ENCODE peak calls at places on chromosomes 2 and 18, in seven cellular contexts. One of them, this sample, is unnamed.

GRCh38 chr2:171855401-171855800 is 38.6 kb downstream of the SLC25A12 start:
- DNase-seq in HL-60: no peak
- DNase-seq in psoas muscle: no peak
- DNase-seq in body of pancreas: no peak
- DNase-seq in fibroblast of lung: peak
- DNase-seq in thoracic aorta: no peak
- DNase-seq in kidney: no peak
- DNase-seq in this sample: no peak

GRCh38 chr2:174827371-174828369 is 63.4 kb upstream of the CHRNA1 start:
- DNase-seq in fibroblast of lung: peak
- DNase-seq in kidney: no peak
- DNase-seq in body of pancreas: no peak
- DNase-seq in HL-60: no peak
- DNase-seq in thoracic aorta: no peak
- DNase-seq in psoas muscle: no peak
- DNase-seq in this sample: no peak

GRCh38 chr2:56656826-56657225 is 473.0 kb downstream of the CCDC85A start:
- DNase-seq in fibroblast of lung: no peak
- DNase-seq in thoracic aorta: no peak
- DNase-seq in body of pancreas: no peak
- DNase-seq in HL-60: no peak
- DNase-seq in psoas muscle: no peak
- DNase-seq in kidney: no peak
- DNase-seq in this sample: no peak

GRCh38 chr2:20050104-20050711 is 1.2 kb downstream of the LAPTM4A start:
- DNase-seq in HL-60: peak
- DNase-seq in fibroblast of lung: peak
- DNase-seq in kidney: no peak
- DNase-seq in thoracic aorta: no peak
- DNase-seq in body of pancreas: no peak
- DNase-seq in psoas muscle: no peak
- DNase-seq in this sample: peak

GRCh38 chr2:199460101-199460671 is 2.4 kb upstream of the SATB2 start:
- DNase-seq in psoas muscle: no peak
- DNase-seq in kidney: no peak
- DNase-seq in body of pancreas: no peak
- DNase-seq in fibroblast of lung: peak
- DNase-seq in HL-60: peak
- DNase-seq in thoracic aorta: no peak
- DNase-seq in this sample: no peak

GRCh38 chr2:122203523-122203922 is 448.1 kb downstream of the TSN start:
- DNase-seq in HL-60: no peak
- DNase-seq in fibroblast of lung: peak
- DNase-seq in body of pancreas: no peak
- DNase-seq in thoracic aorta: no peak
- DNase-seq in psoas muscle: no peak
- DNase-seq in kidney: no peak
- DNase-seq in this sample: no peak

GRCh38 chr2:55968931-55969330 is 45.3 kb upstream of the EFEMP1 start:
- DNase-seq in psoas muscle: no peak
- DNase-seq in thoracic aorta: no peak
- DNase-seq in kidney: no peak
- DNase-seq in body of pancreas: no peak
- DNase-seq in HL-60: no peak
- DNase-seq in fibroblast of lung: no peak
- DNase-seq in this sample: no peak

GRCh38 chr2:143575340-143575739 is 446.1 kb downstream of the ARHGAP15 start:
- DNase-seq in HL-60: no peak
- DNase-seq in psoas muscle: no peak
- DNase-seq in fibroblast of lung: peak
- DNase-seq in body of pancreas: no peak
- DNase-seq in thoracic aorta: no peak
- DNase-seq in kidney: no peak
- DNase-seq in this sample: no peak

GRCh38 chr2:112182581-112183034 is 44.4 kb downstream of the FBLN7 start:
- DNase-seq in HL-60: no peak
- DNase-seq in psoas muscle: no peak
- DNase-seq in kidney: no peak
- DNase-seq in thoracic aorta: no peak
- DNase-seq in body of pancreas: no peak
- DNase-seq in fibroblast of lung: no peak
- DNase-seq in this sample: no peak

GRCh38 chr2:145587922-145588321 is 1068.0 kb upstream of the ZEB2 start:
- DNase-seq in HL-60: no peak
- DNase-seq in fibroblast of lung: no peak
- DNase-seq in thoracic aorta: no peak
- DNase-seq in kidney: no peak
- DNase-seq in psoas muscle: no peak
- DNase-seq in body of pancreas: no peak
- DNase-seq in this sample: no peak

GRCh38 chr18:9653390-9653789 is 39.0 kb upstream of the PPP4R1 start:
- DNase-seq in kidney: peak
- DNase-seq in thoracic aorta: peak
- DNase-seq in fibroblast of lung: peak
- DNase-seq in psoas muscle: no peak
- DNase-seq in body of pancreas: peak
- DNase-seq in HL-60: no peak
- DNase-seq in this sample: no peak

GRCh38 chr2:190170673-190171072 is 108.1 kb upstream of the MSTN start:
- DNase-seq in fibroblast of lung: no peak
- DNase-seq in kidney: no peak
- DNase-seq in psoas muscle: no peak
- DNase-seq in HL-60: no peak
- DNase-seq in body of pancreas: no peak
- DNase-seq in thoracic aorta: no peak
- DNase-seq in this sample: no peak

GRCh38 chr2:37612382-37612781 is 59.1 kb downstream of the CDC42EP3 start:
- DNase-seq in psoas muscle: no peak
- DNase-seq in body of pancreas: no peak
- DNase-seq in fibroblast of lung: no peak
- DNase-seq in thoracic aorta: no peak
- DNase-seq in HL-60: no peak
- DNase-seq in kidney: no peak
- DNase-seq in this sample: no peak

GRCh38 chr2:199932312-199932855 is 21.3 kb downstream of the C2orf69 start:
- DNase-seq in HL-60: no peak
- DNase-seq in body of pancreas: no peak
- DNase-seq in fibroblast of lung: peak
- DNase-seq in thoracic aorta: no peak
- DNase-seq in psoas muscle: no peak
- DNase-seq in kidney: no peak
- DNase-seq in this sample: no peak

GRCh38 chr18:35582899-35583558 is 1.5 kb downstream of the GALNT1 start:
- DNase-seq in thoracic aorta: no peak
- DNase-seq in fibroblast of lung: peak
- DNase-seq in HL-60: no peak
- DNase-seq in kidney: no peak
- DNase-seq in body of pancreas: no peak
- DNase-seq in psoas muscle: no peak
- DNase-seq in this sample: no peak

GRCh38 chr18:3526421-3527354 is 76.7 kb downstream of the TGIF1 start:
- DNase-seq in kidney: no peak
- DNase-seq in HL-60: no peak
- DNase-seq in body of pancreas: no peak
- DNase-seq in psoas muscle: no peak
- DNase-seq in fibroblast of lung: peak
- DNase-seq in thoracic aorta: no peak
- DNase-seq in this sample: peak

GRCh38 chr2:210003394-210003793 is 956 bp downstream of the RPE start:
- DNase-seq in kidney: no peak
- DNase-seq in HL-60: no peak
- DNase-seq in psoas muscle: no peak
- DNase-seq in body of pancreas: no peak
- DNase-seq in thoracic aorta: no peak
- DNase-seq in fibroblast of lung: peak
- DNase-seq in this sample: no peak
- H3K4me3 ChIP-seq in kidney: peak
- H3K4me3 ChIP-seq in HL-60: peak
- H3K4me3 ChIP-seq in psoas muscle: peak
- H3K4me3 ChIP-seq in body of pancreas: no peak
- H3K4me3 ChIP-seq in thoracic aorta: peak
- H3K4me3 ChIP-seq in fibroblast of lung: peak
- H3K4me3 ChIP-seq in this sample: peak

GRCh38 chr18:46518438-46518837 is 138.6 kb downstream of the LOXHD1 start:
- DNase-seq in thoracic aorta: no peak
- DNase-seq in kidney: no peak
- DNase-seq in HL-60: no peak
- DNase-seq in psoas muscle: no peak
- DNase-seq in fibroblast of lung: no peak
- DNase-seq in body of pancreas: no peak
- DNase-seq in this sample: no peak
- TF ChIP-seq CTCF in thoracic aorta: peak
- TF ChIP-seq CTCF in kidney: peak
- TF ChIP-seq CTCF in HL-60: no peak
- TF ChIP-seq CTCF in psoas muscle: peak
- TF ChIP-seq CTCF in fibroblast of lung: no peak
- TF ChIP-seq CTCF in body of pancreas: no peak
- TF ChIP-seq CTCF in this sample: peak

GRCh38 chr2:102336502-102336945 is 19.1 kb upstream of the IL18R1 start:
- DNase-seq in kidney: no peak
- DNase-seq in psoas muscle: peak
- DNase-seq in HL-60: no peak
- DNase-seq in body of pancreas: no peak
- DNase-seq in thoracic aorta: no peak
- DNase-seq in fibroblast of lung: peak
- DNase-seq in this sample: no peak

GRCh38 chr2:102337012-102337411 is 18.6 kb upstream of the IL18R1 start:
- DNase-seq in body of pancreas: no peak
- DNase-seq in fibroblast of lung: peak
- DNase-seq in kidney: no peak
- DNase-seq in psoas muscle: no peak
- DNase-seq in HL-60: no peak
- DNase-seq in thoracic aorta: no peak
- DNase-seq in this sample: no peak

GRCh38 chr2:102334471-102334870 is 21.1 kb upstream of the IL18R1 start:
- DNase-seq in HL-60: no peak
- DNase-seq in thoracic aorta: no peak
- DNase-seq in psoas muscle: no peak
- DNase-seq in fibroblast of lung: peak
- DNase-seq in kidney: no peak
- DNase-seq in body of pancreas: no peak
- DNase-seq in this sample: no peak

GRCh38 chr2:102337481-102338386 is 17.9 kb upstream of the IL18R1 start:
- DNase-seq in psoas muscle: no peak
- DNase-seq in fibroblast of lung: peak
- DNase-seq in kidney: no peak
- DNase-seq in thoracic aorta: no peak
- DNase-seq in body of pancreas: no peak
- DNase-seq in HL-60: no peak
- DNase-seq in this sample: no peak

GRCh38 chr2:102335871-102336366 is 19.7 kb upstream of the IL18R1 start:
- DNase-seq in thoracic aorta: no peak
- DNase-seq in kidney: no peak
- DNase-seq in psoas muscle: no peak
- DNase-seq in body of pancreas: no peak
- DNase-seq in fibroblast of lung: no peak
- DNase-seq in HL-60: no peak
- DNase-seq in this sample: no peak
- H3K27ac ChIP-seq in thoracic aorta: peak
- H3K27ac ChIP-seq in kidney: peak
- H3K27ac ChIP-seq in psoas muscle: no peak
- H3K27ac ChIP-seq in body of pancreas: no peak
- H3K27ac ChIP-seq in fibroblast of lung: no peak
- H3K27ac ChIP-seq in HL-60: no peak
- H3K27ac ChIP-seq in this sample: no peak

GRCh38 chr2:57720728-57721627 is 325.6 kb upstream of the VRK2 start:
- DNase-seq in fibroblast of lung: peak
- DNase-seq in thoracic aorta: no peak
- DNase-seq in psoas muscle: no peak
- DNase-seq in HL-60: peak
- DNase-seq in body of pancreas: peak
- DNase-seq in kidney: no peak
- DNase-seq in this sample: peak
- H3K4me3 ChIP-seq in fibroblast of lung: peak
- H3K4me3 ChIP-seq in thoracic aorta: peak
- H3K4me3 ChIP-seq in psoas muscle: peak
- H3K4me3 ChIP-seq in HL-60: no peak
- H3K4me3 ChIP-seq in body of pancreas: no peak
- H3K4me3 ChIP-seq in kidney: peak
- H3K4me3 ChIP-seq in this sample: peak

DNA sequence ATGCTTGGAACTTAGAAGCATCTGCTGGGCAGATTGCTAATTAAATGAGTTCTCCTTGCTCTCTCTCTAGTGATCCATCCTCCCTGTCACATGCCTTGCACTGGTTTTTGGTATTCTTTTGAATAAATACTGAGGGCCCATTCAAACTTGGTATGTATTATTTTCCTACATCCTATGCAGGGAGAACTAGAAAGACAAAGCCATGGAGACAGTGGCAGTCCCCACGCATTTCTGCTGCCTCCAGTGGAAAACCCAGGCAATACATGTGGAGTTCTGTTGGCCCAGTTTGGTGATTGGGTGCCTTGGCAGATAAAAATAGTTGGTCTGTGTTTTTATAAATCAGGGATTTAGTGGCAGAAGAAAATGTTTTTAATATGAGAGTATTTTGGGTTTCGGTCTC is 68.7 kb downstream of the DIS3L2 start:
- DNase-seq in psoas muscle: no peak
- DNase-seq in body of pancreas: no peak
- DNase-seq in fibroblast of lung: no peak
- DNase-seq in HL-60: no peak
- DNase-seq in kidney: no peak
- DNase-seq in thoracic aorta: no peak
- DNase-seq in this sample: no peak
- TF ChIP-seq CTCF in psoas muscle: peak
- TF ChIP-seq CTCF in body of pancreas: no peak
- TF ChIP-seq CTCF in fibroblast of lung: no peak
- TF ChIP-seq CTCF in HL-60: peak
- TF ChIP-seq CTCF in kidney: peak
- TF ChIP-seq CTCF in thoracic aorta: no peak
- TF ChIP-seq CTCF in this sample: peak

GRCh38 chr2:85524567-85524923 is 14.4 kb upstream of the MAT2A start:
- DNase-seq in kidney: no peak
- DNase-seq in fibroblast of lung: no peak
- DNase-seq in HL-60: no peak
- DNase-seq in psoas muscle: no peak
- DNase-seq in body of pancreas: no peak
- DNase-seq in thoracic aorta: no peak
- DNase-seq in this sample: no peak
- H3K27ac ChIP-seq in kidney: no peak
- H3K27ac ChIP-seq in fibroblast of lung: no peak
- H3K27ac ChIP-seq in HL-60: peak
- H3K27ac ChIP-seq in psoas muscle: no peak
- H3K27ac ChIP-seq in body of pancreas: no peak
- H3K27ac ChIP-seq in thoracic aorta: peak
- H3K27ac ChIP-seq in this sample: peak

This sample was measured in AG04450.